ENCODE peak calls at places on chromosomes 11 and 22, in six cellular contexts. V is A549, B is GM12878, N is K562, L is HepG2, G is endothelial cell of umbilical vein. M is an unnamed sample.

GRCh38 chr11:102177974-102178631 is 67.9 kb downstream of the YAP1 start:
- DNase-seq in G (peak), V (peak), N (no peak), B (no peak), L (peak), M (peak)

GRCh38 chr11:44574620-44575287 is 9.3 kb downstream of the CD82 start:
- DNase-seq in G (no peak), B (peak), L (no peak), N (no peak), V (no peak), M (peak)

GRCh38 chr22:20905415-20906386 is 11.5 kb upstream of the CRKL start:
- DNase-seq in B (no peak), N (peak), V (no peak), L (no peak), G (no peak), M (no peak)

GRCh38 chr11:10858505-10859360 is 880 bp upstream of the ZBED5 start:
- DNase-seq in G (peak), V (no peak), N (peak), B (peak), L (peak), M (peak)

GRCh38 chr11:8717876-8718753 is 35.5 kb downstream of the RPL27A start:
- DNase-seq in G (peak), B (no peak), N (no peak), V (peak), L (peak), M (peak)

GRCh38 chr11:83508804-83509203 is 222.6 kb upstream of the CCDC90B start:
- DNase-seq in B (no peak), V (no peak), N (no peak), L (peak), G (no peak), M (peak)

GRCh38 chr11:44634401-44635281 is 69.2 kb downstream of the CD82 start:
- DNase-seq in L (no peak), N (peak), G (peak), B (no peak), V (peak), M (peak)

GRCh38 chr11:88231894-88232482 is 56.7 kb upstream of the RAB38 start:
- DNase-seq in L (peak), B (no peak), V (peak), G (peak), N (no peak), M (peak)

GRCh38 chr22:48485144-48486135 is 1342.2 kb downstream of the BRD1 start:
- DNase-seq in N (no peak), V (no peak), L (no peak), B (no peak), G (no peak), M (no peak)

GRCh38 chr11:113202431-113202830 is 112.0 kb upstream of the TTC12 start:
- DNase-seq in B (no peak), G (no peak), N (no peak), L (no peak), V (peak), M (no peak)
- TF ChIP-seq MAX in B (no peak), G (no peak), N (no peak), L (no peak), V (no peak), M (no peak)

GRCh38 chr11:62689421-62690183 is at the start of gene LRRN4CL:
- DNase-seq in N (no peak), V (no peak), B (no peak), G (no peak), L (no peak), M (no peak)

GRCh38 chr11:62694455-62695167 is 5.3 kb upstream of the LRRN4CL start:
- DNase-seq in B (no peak), L (peak), V (peak), N (peak), G (peak), M (peak)
- TF ChIP-seq MYC in B (no peak), L (no peak), V (no peak), N (no peak), G (no peak), M (no peak)

GRCh38 chr11:76327756-76328388 is 53.1 kb downstream of the THAP12 start:
- DNase-seq in N (no peak), L (no peak), V (no peak), B (no peak), G (no peak), M (no peak)
- TF ChIP-seq MAX in N (no peak), L (no peak), V (no peak), B (no peak), G (no peak), M (no peak)

GRCh38 chr22:23803001-23803819 is 16.4 kb downstream of the SMARCB1 start:
- DNase-seq in B (no peak), G (no peak), N (no peak), L (no peak), V (no peak), M (no peak)

GRCh38 chr22:23801238-23801821 is 14.6 kb downstream of the SMARCB1 start:
- DNase-seq in G (no peak), V (no peak), N (no peak), B (no peak), L (no peak), M (no peak)

GRCh38 chr22:23796461-23796860 is 9.7 kb downstream of the SMARCB1 start:
- DNase-seq in G (no peak), N (no peak), V (no peak), B (no peak), L (no peak), M (no peak)

GRCh38 chr22:23801886-23802377 is 15.2 kb downstream of the SMARCB1 start:
- DNase-seq in L (no peak), B (no peak), V (no peak), N (no peak), G (no peak), M (no peak)

DNA sequence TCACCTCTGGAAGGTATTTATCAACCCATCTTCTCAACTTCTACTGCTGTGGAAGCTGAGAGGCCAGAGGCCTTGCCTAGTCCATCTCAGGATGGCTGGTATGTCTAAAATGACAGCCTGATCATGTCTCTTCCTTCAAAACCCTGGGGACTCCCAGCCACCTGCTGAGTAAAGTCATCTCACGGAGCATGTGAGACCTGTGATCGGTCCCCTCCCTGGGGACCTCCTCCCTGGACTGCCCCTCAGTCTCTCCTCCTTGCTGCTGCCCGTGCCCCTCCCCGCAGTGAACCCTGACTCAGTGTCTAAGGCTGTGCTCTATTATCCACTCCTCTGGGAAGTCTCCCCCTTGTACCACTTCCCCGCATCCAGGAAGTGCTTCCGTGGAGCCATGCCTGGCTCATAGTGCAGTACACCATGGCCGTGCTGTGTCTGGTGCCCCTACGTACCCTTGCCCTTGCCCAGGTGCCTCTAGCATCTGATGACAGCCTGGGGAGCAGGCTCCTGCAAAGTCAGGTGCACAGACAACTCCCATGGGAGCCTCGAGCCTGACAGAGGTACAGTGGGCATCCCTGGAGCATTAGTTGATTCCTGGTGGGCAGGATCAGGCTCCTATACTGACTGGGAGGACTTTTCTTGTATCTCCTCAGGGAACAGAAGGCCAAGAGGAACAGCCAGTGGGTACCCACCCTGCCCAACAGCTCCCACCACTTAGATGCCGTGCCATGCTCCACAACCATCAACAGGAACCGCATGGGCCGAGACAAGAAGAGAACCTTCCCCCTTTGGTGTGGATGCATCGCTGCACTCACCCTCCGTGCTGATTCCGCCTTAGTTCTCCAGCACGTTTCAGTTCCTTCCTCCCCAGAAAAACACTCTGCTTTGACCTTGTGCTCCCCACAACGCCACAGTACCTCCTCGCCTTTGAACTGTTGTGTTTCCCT is 13.8 kb downstream of the SMARCB1 start:
- DNase-seq in V (no peak), G (no peak), B (peak), N (no peak), L (no peak), M (no peak)
- TF ChIP-seq MYC in V (no peak), G (no peak), B (no peak), N (no peak), L (no peak), M (no peak)

GRCh38 chr11:2097356-2097997 is 41.7 kb downstream of the IGF2 start:
- DNase-seq in G (peak), V (no peak), B (no peak), N (peak), L (peak), M (peak)
- TF ChIP-seq MAX in G (no peak), V (no peak), B (no peak), N (no peak), L (peak), M (no peak)

GRCh38 chr11:66607126-66607834 is 9.2 kb upstream of the RBM14 start:
- DNase-seq in L (peak), G (no peak), B (no peak), N (no peak), V (peak), M (no peak)
- TF ChIP-seq MYC in L (no peak), G (no peak), B (no peak), N (no peak), V (no peak), M (no peak)

GRCh38 chr11:112539165-112539564 is 278.5 kb upstream of the PLET1 start:
- DNase-seq in L (no peak), V (no peak), G (no peak), B (no peak), N (no peak), M (no peak)

GRCh38 chr11:112538529-112538928 is 277.9 kb upstream of the PLET1 start:
- DNase-seq in B (no peak), L (no peak), V (no peak), G (no peak), N (no peak), M (no peak)

GRCh38 chr11:112539741-112540140 is 279.1 kb upstream of the PLET1 start:
- DNase-seq in N (no peak), B (no peak), G (no peak), L (no peak), V (no peak), M (no peak)

GRCh38 chr11:112541140-112541901 is 280.7 kb upstream of the PLET1 start:
- DNase-seq in B (no peak), L (no peak), G (no peak), V (no peak), N (no peak), M (no peak)

DNA sequence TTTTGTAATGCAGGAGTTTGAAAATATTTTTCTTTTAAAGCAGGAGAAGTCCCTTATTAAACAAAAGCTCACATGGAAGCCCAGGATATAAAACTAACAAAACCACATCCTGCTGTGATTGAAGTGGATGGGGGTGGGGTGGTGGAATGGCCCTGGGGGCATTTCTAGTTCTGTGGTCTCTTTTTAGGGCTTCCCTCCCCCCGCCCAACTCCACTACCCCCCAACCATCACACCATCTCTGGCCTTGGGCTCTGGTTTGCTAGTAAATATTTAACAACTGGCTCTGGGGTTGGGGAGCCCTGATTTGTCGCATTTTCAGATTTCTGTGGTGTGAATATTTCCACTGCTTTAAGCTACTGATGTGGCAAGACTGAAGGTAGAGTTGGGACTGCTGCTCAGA is 279.6 kb upstream of the PLET1 start:
- DNase-seq in N (no peak), V (no peak), B (no peak), G (no peak), L (no peak), M (no peak)
- TF ChIP-seq MAX in N (no peak), V (no peak), B (no peak), G (no peak), L (no peak), M (no peak)

DNA sequence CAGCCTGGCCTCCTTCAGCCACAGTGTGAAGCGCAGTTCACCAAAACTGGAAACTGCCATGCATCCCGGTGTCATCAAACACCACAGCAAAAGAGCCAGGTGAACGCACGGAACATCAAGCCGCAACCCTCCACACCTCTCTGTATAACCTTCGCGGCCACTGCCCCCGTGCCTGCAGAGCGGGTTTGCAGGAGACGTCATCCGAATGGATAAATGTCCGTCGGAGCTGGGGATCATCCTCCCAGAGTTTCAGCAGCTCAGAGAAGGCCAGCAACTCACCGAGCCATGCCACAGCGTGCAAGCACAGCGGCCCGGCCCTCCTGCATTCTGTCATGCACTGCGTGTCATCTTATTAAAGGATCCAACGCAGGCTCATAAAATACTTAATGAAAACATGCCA is 310.0 kb downstream of the BRD1 start:
- DNase-seq in L (no peak), N (no peak), V (no peak), G (no peak), B (no peak), M (no peak)
- TF ChIP-seq MYC in L (no peak), N (no peak), V (no peak), G (no peak), B (no peak), M (no peak)

GRCh38 chr11:76660533-76661305 is 9.8 kb downstream of the LRRC32 start:
- DNase-seq in B (no peak), N (no peak), L (no peak), V (no peak), G (no peak), M (no peak)
- TF ChIP-seq MAX in B (no peak), N (no peak), L (no peak), V (no peak), G (no peak), M (no peak)

GRCh38 chr11:114796954-114797721 is 118.8 kb downstream of the NXPE2 start:
- DNase-seq in B (no peak), V (no peak), G (peak), L (no peak), N (no peak), M (no peak)
- TF ChIP-seq MYC in B (no peak), V (no peak), G (no peak), L (no peak), N (no peak), M (no peak)